ENCODE peak calls at places on chromosomes 12 and 14, in eight cellular contexts. U is neural progenitor cell, H is GM23338, F is IMR-90, M is fibroblast of lung, O is OCI-LY7, I is PC-9, Z is MM.1S. X is an unnamed sample. For H4K20me1, the result is how much of the 10 kb centered on the place peaks cover.

GRCh38 chr14:99265571-99265970 is 6.4 kb downstream of the BCL11B start:
- DNase-seq in U (no peak), H (no peak), F (no peak), M (no peak), O (no peak), I (no peak), Z (no peak), X (no peak)

GRCh38 chr12:50052964-50053363 is 4.4 kb upstream of the ASIC1 start:
- DNase-seq in U (no peak), H (no peak), F (no peak), M (no peak), O (no peak), I (no peak), Z (no peak), X (no peak)

GRCh38 chr12:68089101-68089500 is 70.4 kb downstream of the IFNG start:
- DNase-seq in U (no peak), H (no peak), F (no peak), M (no peak), O (no peak), I (no peak), Z (no peak), X (no peak)

GRCh38 chr14:100898465-100898864 is 5.1 kb downstream of the RTL1 start:
- DNase-seq in U (no peak), H (no peak), F (no peak), M (no peak), O (no peak), I (no peak), Z (no peak), X (no peak)

GRCh38 chr12:91854725-91855124 is 290.9 kb downstream of the BTG1 start:
- DNase-seq in U (no peak), H (no peak), F (peak), M (no peak), O (no peak), I (no peak), Z (no peak), X (no peak)

GRCh38 chr12:27975222-27976136 is 2.9 kb upstream of the PTHLH start:
- DNase-seq in U (peak), H (peak), F (peak), M (peak), O (no peak), I (peak), Z (no peak), X (no peak)

GRCh38 chr12:46386877-46387629 is 14.5 kb upstream of the SLC38A2 start:
- DNase-seq in U (peak), H (peak), F (peak), M (peak), O (peak), I (no peak), Z (peak), X (peak)

GRCh38 chr14:64421166-64421565 is 33.0 kb downstream of the MTHFD1 start:
- DNase-seq in U (no peak), H (no peak), F (peak), M (peak), O (no peak), I (peak), Z (no peak), X (no peak)

GRCh38 chr12:105698047-105698446 is 367.6 kb downstream of the C12orf75 start:
- DNase-seq in U (no peak), H (no peak), F (no peak), M (no peak), O (no peak), I (no peak), Z (no peak), X (no peak)
- H3K27ac ChIP-seq in U (no peak), H (no peak), F (no peak), M (no peak), O (no peak), I (no peak), Z (no peak), X (no peak)

GRCh38 chr12:44654641-44655625 is 221.2 kb downstream of the NELL2 start:
- DNase-seq in U (peak), H (peak), F (no peak), M (no peak), O (peak), I (no peak), Z (no peak), X (peak)

GRCh38 chr12:44647891-44648690 is 228.0 kb downstream of the NELL2 start:
- DNase-seq in U (no peak), H (peak), F (no peak), M (no peak), O (no peak), I (no peak), Z (peak), X (no peak)

DNA sequence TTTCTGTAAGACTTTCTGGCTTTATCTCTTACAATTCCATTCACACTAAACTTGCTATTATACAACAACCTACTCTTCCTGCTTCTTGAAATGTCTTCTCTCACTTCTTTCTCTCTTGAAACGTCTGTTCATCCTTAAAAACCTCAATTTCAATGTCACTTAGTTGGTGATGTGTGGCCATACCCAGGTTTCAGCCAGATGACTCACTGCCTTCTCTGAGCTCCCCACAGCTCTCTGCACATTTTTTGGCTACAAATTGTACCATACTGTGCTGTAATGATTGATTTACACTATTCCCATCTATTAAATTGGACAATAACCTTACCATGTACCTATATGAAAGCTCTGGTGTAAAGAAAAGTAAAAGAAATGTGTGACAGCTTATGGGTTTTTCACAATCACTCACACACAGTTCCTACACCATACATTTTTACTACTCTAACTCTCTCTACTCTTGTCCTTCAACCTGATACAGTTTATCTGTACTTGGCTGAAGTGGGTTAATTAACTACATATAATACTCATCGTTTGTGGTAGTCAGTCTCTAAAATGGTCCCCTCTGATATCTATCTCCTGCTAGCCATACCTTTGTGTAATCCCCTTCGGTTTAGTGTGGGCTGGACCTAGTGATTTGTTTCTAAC is 222.1 kb downstream of the NELL2 start:
- DNase-seq in U (no peak), H (no peak), F (no peak), M (no peak), O (no peak), I (no peak), Z (no peak), X (peak)
- H3K4me2 ChIP-seq in U (no peak), H (peak), F (no peak), M (no peak), O (peak), I (no peak), Z (no peak), X (peak)

GRCh38 chr14:44782775-44783238 is 178.9 kb downstream of the KLHL28 start:
- DNase-seq in U (no peak), H (no peak), F (peak), M (peak), O (no peak), I (no peak), Z (no peak), X (no peak)
- H4K20me1 ChIP-seq in U (under half), H (under half), F (under half), M (under half), O (under half), I (under half), Z (under half), X (under half)

DNA sequence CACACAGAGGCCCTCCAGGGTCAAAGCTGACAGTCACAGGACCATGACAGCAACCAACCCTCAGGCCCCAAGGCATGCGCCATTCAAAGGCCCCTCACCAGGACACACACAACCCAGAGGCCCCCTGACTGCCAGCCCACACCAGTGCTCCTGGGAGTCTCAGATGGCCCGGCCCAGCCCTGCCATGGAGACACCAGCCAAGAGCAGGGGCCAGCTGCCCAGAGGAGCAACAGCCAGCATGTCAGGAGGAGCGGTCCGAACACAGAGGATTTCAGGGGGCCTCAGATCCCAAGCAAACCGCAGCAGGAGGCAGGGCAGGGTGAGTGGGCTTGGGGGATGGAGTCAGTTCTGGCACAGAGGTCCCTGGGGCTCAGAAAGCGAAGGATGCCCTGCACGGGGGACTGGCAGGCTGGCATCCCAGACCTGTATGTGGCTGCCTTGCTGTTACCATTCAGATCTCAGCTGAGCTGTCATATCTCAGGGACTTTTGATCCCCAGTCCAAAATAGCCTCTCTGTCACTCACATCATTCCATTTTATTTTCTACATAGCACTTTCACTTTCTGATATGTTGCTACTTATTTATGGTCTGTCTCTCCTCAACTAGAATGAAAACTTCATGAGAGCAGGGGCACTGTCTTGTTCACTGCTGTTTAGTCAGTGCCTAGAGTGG is 4.8 kb downstream of the TMEM229B start:
- DNase-seq in U (no peak), H (no peak), F (no peak), M (no peak), O (no peak), I (no peak), Z (no peak), X (no peak)
- H3K27ac ChIP-seq in U (no peak), H (no peak), F (no peak), M (no peak), O (no peak), I (no peak), Z (no peak), X (peak)

DNA sequence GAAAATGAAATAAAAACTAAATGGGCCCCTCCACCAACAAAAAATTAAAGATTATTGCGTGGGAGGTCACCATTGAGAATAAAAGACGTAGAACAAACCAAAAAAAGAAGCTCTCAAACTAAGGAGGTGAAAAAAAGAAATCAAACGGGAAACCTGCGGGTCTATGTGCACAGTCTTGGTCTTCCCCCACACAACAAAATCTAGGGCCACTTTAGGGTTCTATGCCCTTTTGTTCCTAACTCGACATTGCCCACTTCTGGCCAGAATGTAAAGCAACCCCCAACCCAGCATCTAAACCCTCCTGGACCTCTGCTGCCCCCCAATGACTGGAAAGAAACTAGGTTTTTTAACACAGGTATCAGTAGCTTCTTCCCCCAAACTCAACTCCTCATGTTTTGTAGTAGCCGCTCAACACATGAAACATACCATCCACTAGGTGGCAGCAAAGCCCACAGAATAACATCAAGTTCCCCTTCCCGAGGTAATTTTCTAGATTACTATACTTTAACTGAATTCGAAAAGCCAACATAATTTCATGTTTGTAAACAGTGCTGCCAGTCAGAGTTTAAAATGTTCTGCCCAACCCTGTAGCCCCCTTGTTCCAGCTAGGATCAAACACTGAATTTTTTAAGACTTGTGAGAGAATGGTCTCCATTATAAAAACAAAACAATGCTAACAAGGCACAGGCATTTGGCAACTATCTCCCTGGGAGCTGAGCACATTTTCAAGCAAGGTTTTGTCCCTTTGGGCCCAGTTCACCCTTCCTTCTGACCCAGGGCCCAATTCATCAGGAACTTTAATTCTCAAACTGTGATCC is 18.7 kb downstream of the DAD1 start:
- DNase-seq in U (peak), H (peak), F (peak), M (peak), O (peak), I (peak), Z (peak), X (peak)
- H3K4me2 ChIP-seq in U (peak), H (no peak), F (no peak), M (no peak), O (peak), I (no peak), Z (peak), X (peak)

DNA sequence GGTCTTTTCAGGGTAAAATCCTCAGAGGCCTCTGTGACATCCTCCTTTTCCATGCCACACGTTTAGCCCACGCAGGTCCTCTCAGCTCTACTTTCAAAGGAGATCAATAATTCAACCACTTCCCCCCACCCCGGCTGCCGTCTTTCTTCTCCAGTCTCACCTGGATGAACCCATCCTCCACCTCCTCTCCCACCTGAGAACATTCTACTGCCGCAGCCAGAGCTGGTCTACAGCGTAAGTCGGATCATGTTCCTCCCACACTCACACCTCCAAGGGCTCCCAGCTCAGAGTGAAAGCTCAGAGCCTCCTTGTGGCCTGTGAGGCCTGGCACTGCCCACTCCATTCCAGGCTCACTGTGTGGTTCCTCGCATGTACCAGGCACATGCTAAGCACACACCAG is 246.6 kb downstream of the CHST11 start:
- DNase-seq in U (no peak), H (no peak), F (no peak), M (no peak), O (no peak), I (no peak), Z (no peak), X (no peak)
- H4K20me1 ChIP-seq in U (under half), H (under half), F (under half), M (under half), O (under half), I (under half), Z (under half), X (under half)

GRCh38 chr12:89252284-89252683 is 100.0 kb downstream of the DUSP6 start:
- DNase-seq in U (no peak), H (no peak), F (peak), M (peak), O (no peak), I (no peak), Z (no peak), X (no peak)

GRCh38 chr12:89250213-89250612 is 102.1 kb downstream of the DUSP6 start:
- DNase-seq in U (no peak), H (no peak), F (no peak), M (no peak), O (no peak), I (no peak), Z (no peak), X (no peak)

GRCh38 chr12:89253483-89253882 is 98.8 kb downstream of the DUSP6 start:
- DNase-seq in U (no peak), H (no peak), F (no peak), M (no peak), O (no peak), I (no peak), Z (no peak), X (no peak)

GRCh38 chr12:89250648-89251047 is 101.7 kb downstream of the DUSP6 start:
- DNase-seq in U (no peak), H (no peak), F (peak), M (no peak), O (no peak), I (no peak), Z (no peak), X (no peak)

GRCh38 chr12:89251326-89252237 is 100.7 kb downstream of the DUSP6 start:
- DNase-seq in U (no peak), H (no peak), F (no peak), M (no peak), O (no peak), I (no peak), Z (no peak), X (no peak)
- H3K27ac ChIP-seq in U (no peak), H (no peak), F (no peak), M (no peak), O (no peak), I (no peak), Z (no peak), X (no peak)

GRCh38 chr14:103520269-103520656 is 2.4 kb downstream of the CKB start:
- DNase-seq in U (no peak), H (no peak), F (no peak), M (no peak), O (no peak), I (no peak), Z (no peak), X (peak)
- H3K4me2 ChIP-seq in U (peak), H (peak), F (no peak), M (no peak), O (peak), I (peak), Z (peak), X (peak)

GRCh38 chr12:16504200-16504599 is 101.8 kb downstream of the LMO3 start:
- DNase-seq in U (no peak), H (no peak), F (no peak), M (no peak), O (no peak), I (no peak), Z (no peak), X (no peak)
- H4K20me1 ChIP-seq in U (under half), H (under half), F (under half), M (under half), O (under half), I (under half), Z (under half), X (under half)

GRCh38 chr12:89225401-89225800 is 126.9 kb downstream of the DUSP6 start:
- DNase-seq in U (no peak), H (no peak), F (peak), M (peak), O (no peak), I (peak), Z (no peak), X (peak)
- H3K27ac ChIP-seq in U (no peak), H (no peak), F (peak), M (peak), O (no peak), I (peak), Z (no peak), X (no peak)

X was measured in Karpas-422.